ENCODE peak calls at places on chromosomes 16 and 17, in ten cellular contexts. One of them, this sample, is unnamed.
A peak's percentile ranks its signal among the peaks of the same experiment; 100 is the strongest.

GRCh38 chr16:31130336-31130812 is 5.2 kb downstream of the PRSS8 start:
- DNase-seq in CD8-positive, alpha-beta memory T cell: no peak
- DNase-seq in CD8-positive, alpha-beta T cell: no peak
- DNase-seq in fibroblast of lung: no peak
- DNase-seq in lung: no peak
- DNase-seq in colonic mucosa: no peak
- DNase-seq in cardiac muscle cell: no peak
- DNase-seq in astrocyte: no peak
- DNase-seq in left ventricle myocardium inferior: no peak
- DNase-seq in tibial nerve: no peak
- DNase-seq in this sample: no peak

GRCh38 chr16:56356276-56357241 is 68.8 kb downstream of the AMFR start:
- DNase-seq in CD8-positive, alpha-beta memory T cell: peak; percentile 31
- DNase-seq in CD8-positive, alpha-beta T cell: peak; percentile 33
- DNase-seq in fibroblast of lung: peak; percentile 84
- DNase-seq in lung: peak; percentile 75
- DNase-seq in colonic mucosa: peak; percentile 78
- DNase-seq in cardiac muscle cell: peak; percentile 94
- DNase-seq in astrocyte: peak; percentile 76
- DNase-seq in left ventricle myocardium inferior: peak; percentile 80
- DNase-seq in tibial nerve: peak; percentile 67
- DNase-seq in this sample: peak; percentile 70

GRCh38 chr17:28925912-28926365 is 23.1 kb upstream of the DHRS13 start:
- DNase-seq in CD8-positive, alpha-beta memory T cell: peak; percentile 32
- DNase-seq in CD8-positive, alpha-beta T cell: peak; percentile 33
- DNase-seq in fibroblast of lung: peak; percentile 93
- DNase-seq in lung: no peak
- DNase-seq in colonic mucosa: no peak
- DNase-seq in cardiac muscle cell: peak; percentile 83
- DNase-seq in astrocyte: peak; percentile 92
- DNase-seq in left ventricle myocardium inferior: no peak
- DNase-seq in tibial nerve: no peak
- DNase-seq in this sample: no peak

GRCh38 chr16:17173134-17173729 is 297.5 kb downstream of the XYLT1 start:
- DNase-seq in CD8-positive, alpha-beta memory T cell: no peak
- DNase-seq in CD8-positive, alpha-beta T cell: no peak
- DNase-seq in fibroblast of lung: peak; percentile 85
- DNase-seq in lung: peak; percentile 60
- DNase-seq in colonic mucosa: peak; percentile 31
- DNase-seq in cardiac muscle cell: peak; percentile 37
- DNase-seq in astrocyte: peak; percentile 79
- DNase-seq in left ventricle myocardium inferior: peak; percentile 24
- DNase-seq in tibial nerve: peak; percentile 18
- DNase-seq in this sample: peak; percentile 18

GRCh38 chr16:69563605-69564580 is 1.9 kb upstream of the NFAT5 start:
- DNase-seq in CD8-positive, alpha-beta memory T cell: peak; percentile 13
- DNase-seq in CD8-positive, alpha-beta T cell: no peak
- DNase-seq in fibroblast of lung: peak; percentile 22
- DNase-seq in lung: no peak
- DNase-seq in colonic mucosa: peak; percentile 22
- DNase-seq in cardiac muscle cell: peak; percentile 16
- DNase-seq in astrocyte: peak; percentile 14
- DNase-seq in left ventricle myocardium inferior: no peak
- DNase-seq in tibial nerve: no peak
- DNase-seq in this sample: no peak

GRCh38 chr16:67177743-67178699 is 5.7 kb downstream of the MATCAP1 start:
- DNase-seq in CD8-positive, alpha-beta memory T cell: peak; percentile 49
- DNase-seq in CD8-positive, alpha-beta T cell: no peak
- DNase-seq in fibroblast of lung: peak; percentile 52
- DNase-seq in lung: peak; percentile 83
- DNase-seq in colonic mucosa: peak; percentile 86
- DNase-seq in cardiac muscle cell: peak; percentile 70
- DNase-seq in astrocyte: no peak
- DNase-seq in left ventricle myocardium inferior: peak; percentile 60
- DNase-seq in tibial nerve: no peak
- DNase-seq in this sample: no peak

GRCh38 chr17:81471804-81472456 is 40.7 kb downstream of the ACTG1 start:
- DNase-seq in CD8-positive, alpha-beta memory T cell: no peak
- DNase-seq in CD8-positive, alpha-beta T cell: no peak
- DNase-seq in fibroblast of lung: peak; percentile 19
- DNase-seq in lung: peak; percentile 62
- DNase-seq in colonic mucosa: peak; percentile 63
- DNase-seq in cardiac muscle cell: peak; percentile 28
- DNase-seq in astrocyte: no peak
- DNase-seq in left ventricle myocardium inferior: no peak
- DNase-seq in tibial nerve: peak; percentile 89
- DNase-seq in this sample: no peak

GRCh38 chr17:57062865-57063264 is 22.2 kb upstream of the AKAP1 start:
- DNase-seq in CD8-positive, alpha-beta memory T cell: no peak
- DNase-seq in CD8-positive, alpha-beta T cell: no peak
- DNase-seq in fibroblast of lung: no peak
- DNase-seq in lung: no peak
- DNase-seq in colonic mucosa: no peak
- DNase-seq in cardiac muscle cell: no peak
- DNase-seq in astrocyte: no peak
- DNase-seq in left ventricle myocardium inferior: no peak
- DNase-seq in tibial nerve: no peak
- DNase-seq in this sample: no peak

GRCh38 chr17:57461082-57461481 is 204.8 kb downstream of the MSI2 start:
- DNase-seq in CD8-positive, alpha-beta memory T cell: no peak
- DNase-seq in CD8-positive, alpha-beta T cell: no peak
- DNase-seq in fibroblast of lung: peak; percentile 81
- DNase-seq in lung: no peak
- DNase-seq in colonic mucosa: no peak
- DNase-seq in cardiac muscle cell: no peak
- DNase-seq in astrocyte: peak; percentile 79
- DNase-seq in left ventricle myocardium inferior: no peak
- DNase-seq in tibial nerve: no peak
- DNase-seq in this sample: no peak

GRCh38 chr17:7046127-7046724 is 2.3 kb upstream of the SLC16A11 start:
- DNase-seq in CD8-positive, alpha-beta memory T cell: peak; percentile 25
- DNase-seq in CD8-positive, alpha-beta T cell: no peak
- DNase-seq in fibroblast of lung: no peak
- DNase-seq in lung: peak; percentile 91
- DNase-seq in colonic mucosa: peak; percentile 95
- DNase-seq in cardiac muscle cell: no peak
- DNase-seq in astrocyte: no peak
- DNase-seq in left ventricle myocardium inferior: no peak
- DNase-seq in tibial nerve: no peak
- DNase-seq in this sample: no peak

GRCh38 chr17:45132569-45133463 is 501 bp upstream of the PLCD3 start:
- DNase-seq in CD8-positive, alpha-beta memory T cell: peak; percentile 72
- DNase-seq in CD8-positive, alpha-beta T cell: peak; percentile 53
- DNase-seq in fibroblast of lung: peak; percentile 73
- DNase-seq in lung: peak; percentile 80
- DNase-seq in colonic mucosa: peak; percentile 85
- DNase-seq in cardiac muscle cell: peak; percentile 86
- DNase-seq in astrocyte: peak; percentile 52
- DNase-seq in left ventricle myocardium inferior: peak; percentile 86
- DNase-seq in tibial nerve: peak; percentile 74
- DNase-seq in this sample: no peak

GRCh38 chr16:11291021-11291716 is 10.0 kb upstream of the PRM1 start:
- DNase-seq in CD8-positive, alpha-beta memory T cell: no peak
- DNase-seq in CD8-positive, alpha-beta T cell: no peak
- DNase-seq in fibroblast of lung: no peak
- DNase-seq in lung: no peak
- DNase-seq in colonic mucosa: no peak
- DNase-seq in cardiac muscle cell: peak; percentile 39
- DNase-seq in astrocyte: no peak
- DNase-seq in left ventricle myocardium inferior: no peak
- DNase-seq in tibial nerve: no peak
- DNase-seq in this sample: no peak

GRCh38 chr17:29610395-29610794 is 12.3 kb downstream of the CORO6 start:
- DNase-seq in CD8-positive, alpha-beta memory T cell: no peak
- DNase-seq in CD8-positive, alpha-beta T cell: no peak
- DNase-seq in fibroblast of lung: no peak
- DNase-seq in lung: no peak
- DNase-seq in colonic mucosa: no peak
- DNase-seq in cardiac muscle cell: no peak
- DNase-seq in astrocyte: no peak
- DNase-seq in left ventricle myocardium inferior: no peak
- DNase-seq in tibial nerve: no peak
- DNase-seq in this sample: no peak

GRCh38 chr16:46783800-46784199 is 35.7 kb upstream of the MYLK3 start:
- DNase-seq in CD8-positive, alpha-beta memory T cell: no peak
- DNase-seq in CD8-positive, alpha-beta T cell: no peak
- DNase-seq in fibroblast of lung: peak; percentile 12
- DNase-seq in lung: no peak
- DNase-seq in colonic mucosa: no peak
- DNase-seq in cardiac muscle cell: no peak
- DNase-seq in astrocyte: no peak
- DNase-seq in left ventricle myocardium inferior: no peak
- DNase-seq in tibial nerve: no peak
- DNase-seq in this sample: no peak

DNA sequence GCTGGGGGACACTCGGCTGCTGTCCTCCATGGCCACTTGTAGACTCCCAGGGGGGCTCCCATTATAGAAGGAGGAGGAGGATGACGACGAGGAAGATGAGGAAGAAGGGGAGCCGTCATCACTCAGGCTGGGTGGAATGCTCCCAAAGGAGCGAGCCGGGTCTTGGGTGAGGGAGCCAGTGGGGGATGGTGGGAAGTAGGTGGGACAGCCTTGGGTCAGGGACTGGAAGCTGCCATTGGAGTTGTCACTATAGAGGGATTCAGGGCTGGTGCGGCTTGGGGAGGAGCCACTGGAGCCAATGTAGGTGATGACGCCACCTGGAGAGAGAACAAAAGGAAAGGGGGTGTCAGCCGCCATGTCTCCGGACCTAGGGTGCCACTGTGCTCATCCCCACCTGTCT is 3.3 kb downstream of the NR1D1 start:
- DNase-seq in CD8-positive, alpha-beta memory T cell: no peak
- DNase-seq in CD8-positive, alpha-beta T cell: no peak
- DNase-seq in fibroblast of lung: no peak
- DNase-seq in lung: no peak
- DNase-seq in colonic mucosa: no peak
- DNase-seq in cardiac muscle cell: no peak
- DNase-seq in astrocyte: no peak
- DNase-seq in left ventricle myocardium inferior: no peak
- DNase-seq in tibial nerve: no peak
- DNase-seq in this sample: no peak
- H3K27ac ChIP-seq in CD8-positive, alpha-beta memory T cell: peak overlapping the region; percentile 66
- H3K27ac ChIP-seq in CD8-positive, alpha-beta T cell: peak overlapping the region; percentile 49
- H3K27ac ChIP-seq in fibroblast of lung: peak overlapping the region; percentile 91
- H3K27ac ChIP-seq in lung: peak overlapping the region; percentile 99
- H3K27ac ChIP-seq in colonic mucosa: peak overlapping the region; percentile 93
- H3K27ac ChIP-seq in cardiac muscle cell: no peak overlapping the region
- H3K27ac ChIP-seq in astrocyte: no peak overlapping the region
- H3K27ac ChIP-seq in left ventricle myocardium inferior: peak overlapping the region; percentile 100
- H3K27ac ChIP-seq in tibial nerve: peak overlapping the region; percentile 89
- H3K27ac ChIP-seq in this sample: no peak overlapping the region

DNA sequence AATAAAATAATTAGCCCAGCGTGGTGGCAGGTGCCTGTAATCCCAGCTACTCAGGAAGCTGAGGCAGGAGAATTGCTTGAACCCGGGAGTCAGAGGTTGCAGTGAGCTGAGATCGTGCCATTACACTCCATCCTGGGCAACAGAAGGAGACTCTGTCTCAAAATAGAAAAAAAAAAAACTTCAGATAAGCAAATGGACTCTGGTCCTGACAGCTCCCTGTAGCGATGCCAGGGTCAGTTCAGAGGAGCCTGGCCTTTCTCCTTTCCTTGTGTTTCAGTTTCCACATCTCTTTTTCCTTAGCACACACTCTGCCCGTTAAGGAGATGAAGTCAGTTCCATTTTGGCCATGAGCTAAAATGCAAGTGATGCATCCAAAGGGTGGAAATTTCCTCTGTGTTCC is 11.6 kb upstream of the GRB2 start:
- DNase-seq in CD8-positive, alpha-beta memory T cell: no peak
- DNase-seq in CD8-positive, alpha-beta T cell: no peak
- DNase-seq in fibroblast of lung: no peak
- DNase-seq in lung: no peak
- DNase-seq in colonic mucosa: no peak
- DNase-seq in cardiac muscle cell: no peak
- DNase-seq in astrocyte: no peak
- DNase-seq in left ventricle myocardium inferior: no peak
- DNase-seq in tibial nerve: no peak
- DNase-seq in this sample: no peak
- H3K9me3 ChIP-seq in CD8-positive, alpha-beta memory T cell: no peaks in the 10 kb centered on the region
- H3K9me3 ChIP-seq in CD8-positive, alpha-beta T cell: no peaks in the 10 kb centered on the region
- H3K9me3 ChIP-seq in fibroblast of lung: no peaks in the 10 kb centered on the region
- H3K9me3 ChIP-seq in lung: no peaks in the 10 kb centered on the region
- H3K9me3 ChIP-seq in colonic mucosa: no peaks in the 10 kb centered on the region
- H3K9me3 ChIP-seq in cardiac muscle cell: no peaks in the 10 kb centered on the region
- H3K9me3 ChIP-seq in astrocyte: no peaks in the 10 kb centered on the region
- H3K9me3 ChIP-seq in left ventricle myocardium inferior: no peaks in the 10 kb centered on the region
- H3K9me3 ChIP-seq in tibial nerve: no peaks in the 10 kb centered on the region
- H3K9me3 ChIP-seq in this sample: no peaks in the 10 kb centered on the region

GRCh38 chr16:65123846-65124513 is 2.1 kb upstream of the CDH11 start:
- DNase-seq in CD8-positive, alpha-beta memory T cell: no peak
- DNase-seq in CD8-positive, alpha-beta T cell: no peak
- DNase-seq in fibroblast of lung: no peak
- DNase-seq in lung: no peak
- DNase-seq in colonic mucosa: peak; percentile 20
- DNase-seq in cardiac muscle cell: no peak
- DNase-seq in astrocyte: no peak
- DNase-seq in left ventricle myocardium inferior: no peak
- DNase-seq in tibial nerve: no peak
- DNase-seq in this sample: no peak
- H3K27ac ChIP-seq in CD8-positive, alpha-beta memory T cell: no peak overlapping the region
- H3K27ac ChIP-seq in CD8-positive, alpha-beta T cell: no peak overlapping the region
- H3K27ac ChIP-seq in fibroblast of lung: peak overlapping the region; percentile 92
- H3K27ac ChIP-seq in lung: no peak overlapping the region
- H3K27ac ChIP-seq in colonic mucosa: peak overlapping the region; percentile 71
- H3K27ac ChIP-seq in cardiac muscle cell: no peak overlapping the region
- H3K27ac ChIP-seq in astrocyte: peak overlapping the region; percentile 90
- H3K27ac ChIP-seq in left ventricle myocardium inferior: peak overlapping the region; percentile 86
- H3K27ac ChIP-seq in tibial nerve: peak overlapping the region; percentile 77
- H3K27ac ChIP-seq in this sample: peak overlapping the region; percentile 93

GRCh38 chr16:79751785-79752184 is 151.2 kb upstream of the MAF start:
- DNase-seq in CD8-positive, alpha-beta memory T cell: no peak
- DNase-seq in CD8-positive, alpha-beta T cell: no peak
- DNase-seq in fibroblast of lung: peak; percentile 40
- DNase-seq in lung: peak; percentile 34
- DNase-seq in colonic mucosa: peak; percentile 42
- DNase-seq in cardiac muscle cell: peak; percentile 65
- DNase-seq in astrocyte: peak; percentile 29
- DNase-seq in left ventricle myocardium inferior: no peak
- DNase-seq in tibial nerve: peak; percentile 21
- DNase-seq in this sample: no peak

GRCh38 chr16:79756571-79756970 is 156.0 kb upstream of the MAF start:
- DNase-seq in CD8-positive, alpha-beta memory T cell: no peak
- DNase-seq in CD8-positive, alpha-beta T cell: no peak
- DNase-seq in fibroblast of lung: no peak
- DNase-seq in lung: no peak
- DNase-seq in colonic mucosa: no peak
- DNase-seq in cardiac muscle cell: no peak
- DNase-seq in astrocyte: no peak
- DNase-seq in left ventricle myocardium inferior: no peak
- DNase-seq in tibial nerve: no peak
- DNase-seq in this sample: no peak

GRCh38 chr16:79748629-79749028 is 148.1 kb upstream of the MAF start:
- DNase-seq in CD8-positive, alpha-beta memory T cell: no peak
- DNase-seq in CD8-positive, alpha-beta T cell: no peak
- DNase-seq in fibroblast of lung: no peak
- DNase-seq in lung: no peak
- DNase-seq in colonic mucosa: no peak
- DNase-seq in cardiac muscle cell: no peak
- DNase-seq in astrocyte: no peak
- DNase-seq in left ventricle myocardium inferior: no peak
- DNase-seq in tibial nerve: no peak
- DNase-seq in this sample: no peak

GRCh38 chr16:79754081-79754872 is 153.7 kb upstream of the MAF start:
- DNase-seq in CD8-positive, alpha-beta memory T cell: no peak
- DNase-seq in CD8-positive, alpha-beta T cell: no peak
- DNase-seq in fibroblast of lung: peak; percentile 23
- DNase-seq in lung: no peak
- DNase-seq in colonic mucosa: no peak
- DNase-seq in cardiac muscle cell: peak; percentile 87
- DNase-seq in astrocyte: no peak
- DNase-seq in left ventricle myocardium inferior: no peak
- DNase-seq in tibial nerve: no peak
- DNase-seq in this sample: no peak

GRCh38 chr16:79752421-79752820 is 151.9 kb upstream of the MAF start:
- DNase-seq in CD8-positive, alpha-beta memory T cell: no peak
- DNase-seq in CD8-positive, alpha-beta T cell: no peak
- DNase-seq in fibroblast of lung: no peak
- DNase-seq in lung: no peak
- DNase-seq in colonic mucosa: no peak
- DNase-seq in cardiac muscle cell: no peak
- DNase-seq in astrocyte: no peak
- DNase-seq in left ventricle myocardium inferior: no peak
- DNase-seq in tibial nerve: no peak
- DNase-seq in this sample: no peak
- H3K9me3 ChIP-seq in CD8-positive, alpha-beta memory T cell: no peaks in the 10 kb centered on the region
- H3K9me3 ChIP-seq in CD8-positive, alpha-beta T cell: no peaks in the 10 kb centered on the region
- H3K9me3 ChIP-seq in fibroblast of lung: no peaks in the 10 kb centered on the region
- H3K9me3 ChIP-seq in lung: no peaks in the 10 kb centered on the region
- H3K9me3 ChIP-seq in colonic mucosa: no peaks in the 10 kb centered on the region
- H3K9me3 ChIP-seq in cardiac muscle cell: no peaks in the 10 kb centered on the region
- H3K9me3 ChIP-seq in astrocyte: no peaks in the 10 kb centered on the region
- H3K9me3 ChIP-seq in left ventricle myocardium inferior: peaks cover 10% of the 10 kb centered on the region
- H3K9me3 ChIP-seq in tibial nerve: peaks cover 8% of the 10 kb centered on the region
- H3K9me3 ChIP-seq in this sample: no peaks in the 10 kb centered on the region

This sample was measured in AG04450.